ENCODE peak calls at places on chromosomes 11 and 22, in seven cellular contexts. B, W, D, N, L, V and S are unnamed samples.

GRCh38 chr11:131095501-131096185 is 179.4 kb upstream of the SNX19 start:
- DNase-seq in D (no peak), W (no peak), V (no peak), N (no peak), B (no peak), L (no peak), S (no peak)

GRCh38 chr22:29030618-29031235 is 30.9 kb downstream of the C22orf31 start:
- DNase-seq in L (peak; percentile 85), N (peak; percentile 77), V (no peak), D (peak; percentile 85), B (peak; percentile 74), W (peak; percentile 58), S (peak; percentile 95)

GRCh38 chr11:288328-289144 is at the start of gene PGGHG:
- DNase-seq in D (peak; percentile 56), B (peak; percentile 75), V (peak; percentile 17), W (no peak), N (no peak), L (peak; percentile 33), S (no peak)

GRCh38 chr11:30789270-30789669 is 203.1 kb upstream of the MPPED2 start:
- DNase-seq in N (peak; percentile 70), V (no peak), L (no peak), D (peak; percentile 72), W (no peak), B (no peak), S (no peak)

GRCh38 chr11:104319396-104319795 is 155.4 kb upstream of the PDGFD start:
- DNase-seq in V (no peak), B (no peak), W (no peak), L (no peak), N (no peak), D (no peak), S (no peak)

GRCh38 chr11:18064450-18065048 is 18.5 kb upstream of the TPH1 start:
- DNase-seq in N (no peak), B (no peak), L (no peak), W (no peak), V (no peak), D (no peak), S (no peak)

GRCh38 chr22:20203142-20204099 is 52.6 kb upstream of the CCDC188 start:
- DNase-seq in V (no peak), D (peak; percentile 36), L (peak; percentile 72), B (peak; percentile 66), W (peak; percentile 95), N (peak; percentile 1), S (peak; percentile 95)

GRCh38 chr11:45982656-45983470 is 60.4 kb downstream of the LARGE2 start:
- DNase-seq in V (peak; percentile 42), N (peak; percentile 88), W (peak; percentile 42), D (peak; percentile 83), B (peak; percentile 60), L (peak; percentile 87), S (peak; percentile 98)

GRCh38 chr11:35330924-35331323 is 88.4 kb downstream of the SLC1A2 start:
- DNase-seq in B (no peak), L (no peak), W (no peak), N (no peak), V (no peak), D (no peak), S (peak; percentile 83)

GRCh38 chr11:36455658-36456111 is 54.4 kb downstream of the TRAF6 start:
- DNase-seq in D (peak; percentile 99), N (peak; percentile 98), B (no peak), W (peak; percentile 29), V (peak; percentile 12), L (no peak), S (peak; percentile 62)

GRCh38 chr22:38941488-38941987 is 15.9 kb upstream of the APOBEC3A start:
- DNase-seq in N (no peak), B (no peak), W (no peak), V (peak; percentile 32), L (no peak), D (no peak), S (no peak)

GRCh38 chr22:32697331-32697995 is 104.0 kb upstream of the TIMP3 start:
- DNase-seq in V (peak; percentile 78), B (no peak), W (no peak), N (no peak), L (no peak), D (no peak), S (no peak)

GRCh38 chr11:85725510-85726258 is 39.7 kb upstream of the CCDC89 start:
- DNase-seq in D (peak; percentile 86), B (no peak), N (peak; percentile 97), V (no peak), W (no peak), L (no peak), S (peak; percentile 84)

GRCh38 chr11:103420593-103420992 is 311.4 kb downstream of the DYNC2H1 start:
- DNase-seq in L (no peak), W (no peak), B (no peak), V (no peak), D (peak; percentile 79), N (peak; percentile 81), S (no peak)

GRCh38 chr22:40673017-40673416 is 6.3 kb upstream of the MCHR1 start:
- DNase-seq in V (no peak), W (no peak), L (no peak), N (no peak), D (no peak), B (no peak), S (no peak)
- H2BK120ac ChIP-seq in V (no peak overlapping the region), W (no peak overlapping the region), L (no peak overlapping the region), N (no peak overlapping the region), D (no peak overlapping the region), B (no peak overlapping the region), S (no peak overlapping the region)

DNA sequence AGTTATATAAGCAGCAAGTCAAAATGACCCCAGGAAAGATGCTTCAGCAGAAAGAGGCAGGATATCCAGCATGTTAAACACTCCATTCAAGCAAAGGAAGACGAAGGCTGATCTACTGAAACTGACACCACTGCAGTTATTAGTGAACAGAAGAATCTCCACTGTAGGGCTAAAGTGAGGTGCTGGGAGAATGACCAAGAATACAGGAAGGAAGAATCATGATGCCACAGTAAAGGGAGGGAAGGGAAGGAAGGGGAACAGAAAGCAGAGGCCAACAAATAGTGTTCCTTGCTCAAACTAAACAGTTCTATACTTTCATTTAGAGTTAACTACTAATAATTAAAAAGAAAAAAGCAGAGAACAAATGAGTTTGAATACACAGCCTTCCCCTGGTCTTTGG is 92.5 kb downstream of the SIK3 start:
- DNase-seq in W (no peak), N (no peak), V (no peak), B (no peak), L (no peak), D (no peak), S (no peak)
- H2BK120ac ChIP-seq in W (no peak overlapping the region), N (no peak overlapping the region), V (no peak overlapping the region), B (no peak overlapping the region), L (no peak overlapping the region), D (no peak overlapping the region), S (no peak overlapping the region)

GRCh38 chr11:115497303-115497702 is 6.9 kb downstream of the CADM1 start:
- DNase-seq in B (no peak), V (no peak), W (no peak), D (peak; percentile 22), N (no peak), L (no peak), S (no peak)
- H2BK120ac ChIP-seq in B (no peak overlapping the region), V (no peak overlapping the region), W (no peak overlapping the region), D (no peak overlapping the region), N (no peak overlapping the region), L (no peak overlapping the region), S (no peak overlapping the region)

DNA sequence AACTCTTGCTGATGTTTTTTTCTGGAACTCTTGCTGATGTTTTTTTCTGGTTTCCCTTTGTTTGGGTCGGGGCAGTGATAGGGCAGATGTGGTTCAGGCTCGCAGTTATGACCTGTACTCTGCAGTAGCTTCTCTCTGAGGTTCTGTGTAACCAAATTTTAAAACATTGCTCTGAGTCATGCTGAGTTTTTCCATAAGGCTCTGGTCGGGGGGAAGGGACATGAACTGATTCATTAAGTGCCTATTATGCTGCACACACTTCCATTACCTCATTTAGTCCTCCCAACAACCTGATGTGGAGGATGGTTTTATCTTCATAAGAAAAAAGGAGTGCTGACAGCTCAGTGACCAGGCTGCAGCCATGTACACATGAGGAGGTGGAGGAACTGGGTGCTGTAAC is 18.9 kb downstream of the TNRC6B start:
- DNase-seq in V (no peak), N (peak; percentile 97), D (peak; percentile 97), L (no peak), W (no peak), B (no peak), S (no peak)
- H2BK120ac ChIP-seq in V (no peak overlapping the region), N (no peak overlapping the region), D (no peak overlapping the region), L (no peak overlapping the region), W (no peak overlapping the region), B (no peak overlapping the region), S (no peak overlapping the region)

GRCh38 chr22:26828311-26828710 is 170.9 kb downstream of the MIAT start:
- DNase-seq in D (no peak), N (no peak), L (no peak), V (no peak), W (no peak), B (no peak), S (no peak)
- H2BK120ac ChIP-seq in D (no peak overlapping the region), N (no peak overlapping the region), L (no peak overlapping the region), V (no peak overlapping the region), W (no peak overlapping the region), B (no peak overlapping the region), S (no peak overlapping the region)